ENCODE peak calls at places on chromosomes 5 and 9, in seven cellular contexts. One of them, this sample, is unnamed.

GRCh38 chr9:123772967-123773366 is 157.0 kb downstream of the DENND1A start:
- DNase-seq in NCI-H1694: no peak
- DNase-seq in MV-4-11: peak
- DNase-seq in hypothalamus: no peak
- DNase-seq in amniotic stem cell: no peak
- DNase-seq in iPS-NIHi11: no peak
- DNase-seq in naive thymus-derived CD8-positive, alpha-beta T cell: no peak
- DNase-seq in this sample: no peak

GRCh38 chr5:164119806-164120440 is 614.5 kb downstream of the MAT2B start:
- DNase-seq in NCI-H1694: peak
- DNase-seq in MV-4-11: peak
- DNase-seq in hypothalamus: no peak
- DNase-seq in amniotic stem cell: no peak
- DNase-seq in iPS-NIHi11: peak
- DNase-seq in naive thymus-derived CD8-positive, alpha-beta T cell: no peak
- DNase-seq in this sample: no peak

GRCh38 chr9:21709464-21710058 is 92.9 kb upstream of the MTAP start:
- DNase-seq in NCI-H1694: peak
- DNase-seq in MV-4-11: peak
- DNase-seq in hypothalamus: no peak
- DNase-seq in amniotic stem cell: no peak
- DNase-seq in iPS-NIHi11: peak
- DNase-seq in naive thymus-derived CD8-positive, alpha-beta T cell: peak
- DNase-seq in this sample: no peak

GRCh38 chr9:13942695-13943094 is 371.2 kb downstream of the NFIB start:
- DNase-seq in NCI-H1694: no peak
- DNase-seq in MV-4-11: peak
- DNase-seq in hypothalamus: no peak
- DNase-seq in amniotic stem cell: peak
- DNase-seq in iPS-NIHi11: no peak
- DNase-seq in naive thymus-derived CD8-positive, alpha-beta T cell: no peak
- DNase-seq in this sample: no peak

GRCh38 chr9:109969559-109970237 is 189.7 kb downstream of the PALM2AKAP2 start:
- DNase-seq in NCI-H1694: no peak
- DNase-seq in MV-4-11: no peak
- DNase-seq in hypothalamus: no peak
- DNase-seq in amniotic stem cell: no peak
- DNase-seq in iPS-NIHi11: no peak
- DNase-seq in naive thymus-derived CD8-positive, alpha-beta T cell: no peak
- DNase-seq in this sample: no peak

GRCh38 chr5:126674145-126674544 is 73.4 kb downstream of the PHAX start:
- DNase-seq in NCI-H1694: no peak
- DNase-seq in MV-4-11: no peak
- DNase-seq in hypothalamus: no peak
- DNase-seq in amniotic stem cell: no peak
- DNase-seq in iPS-NIHi11: no peak
- DNase-seq in naive thymus-derived CD8-positive, alpha-beta T cell: no peak
- DNase-seq in this sample: no peak

GRCh38 chr5:118806571-118806970 is 181.8 kb downstream of the DTWD2 start:
- DNase-seq in NCI-H1694: no peak
- DNase-seq in MV-4-11: no peak
- DNase-seq in hypothalamus: no peak
- DNase-seq in amniotic stem cell: no peak
- DNase-seq in iPS-NIHi11: no peak
- DNase-seq in naive thymus-derived CD8-positive, alpha-beta T cell: no peak
- DNase-seq in this sample: no peak

GRCh38 chr9:109498195-109499060 is at the start of gene PTPN3:
- DNase-seq in NCI-H1694: no peak
- DNase-seq in MV-4-11: no peak
- DNase-seq in hypothalamus: no peak
- DNase-seq in amniotic stem cell: no peak
- DNase-seq in iPS-NIHi11: peak
- DNase-seq in naive thymus-derived CD8-positive, alpha-beta T cell: no peak
- DNase-seq in this sample: no peak

GRCh38 chr9:99057665-99058625 is 47.0 kb upstream of the TGFBR1 start:
- DNase-seq in NCI-H1694: no peak
- DNase-seq in MV-4-11: peak
- DNase-seq in hypothalamus: no peak
- DNase-seq in amniotic stem cell: no peak
- DNase-seq in iPS-NIHi11: no peak
- DNase-seq in naive thymus-derived CD8-positive, alpha-beta T cell: peak
- DNase-seq in this sample: no peak

GRCh38 chr5:139393497-139394122 is 1.3 kb downstream of the PROB1 start:
- DNase-seq in NCI-H1694: no peak
- DNase-seq in MV-4-11: no peak
- DNase-seq in hypothalamus: no peak
- DNase-seq in amniotic stem cell: no peak
- DNase-seq in iPS-NIHi11: no peak
- DNase-seq in naive thymus-derived CD8-positive, alpha-beta T cell: no peak
- DNase-seq in this sample: no peak

GRCh38 chr5:72063219-72063819 is 44.0 kb upstream of the MAP1B start:
- DNase-seq in NCI-H1694: no peak
- DNase-seq in MV-4-11: no peak
- DNase-seq in hypothalamus: no peak
- DNase-seq in amniotic stem cell: no peak
- DNase-seq in iPS-NIHi11: peak
- DNase-seq in naive thymus-derived CD8-positive, alpha-beta T cell: no peak
- DNase-seq in this sample: no peak

GRCh38 chr5:27402828-27403227 is 364.4 kb upstream of the CDH9 start:
- DNase-seq in NCI-H1694: no peak
- DNase-seq in MV-4-11: no peak
- DNase-seq in hypothalamus: no peak
- DNase-seq in amniotic stem cell: no peak
- DNase-seq in iPS-NIHi11: no peak
- DNase-seq in naive thymus-derived CD8-positive, alpha-beta T cell: no peak
- DNase-seq in this sample: no peak

GRCh38 chr5:124747770-124748686 is 1.6 kb upstream of the ZNF608 start:
- DNase-seq in NCI-H1694: peak
- DNase-seq in MV-4-11: peak
- DNase-seq in hypothalamus: no peak
- DNase-seq in amniotic stem cell: no peak
- DNase-seq in iPS-NIHi11: no peak
- DNase-seq in naive thymus-derived CD8-positive, alpha-beta T cell: no peak
- DNase-seq in this sample: no peak

GRCh38 chr5:74408150-74409043 is 232.1 kb downstream of the ENC1 start:
- DNase-seq in NCI-H1694: no peak
- DNase-seq in MV-4-11: no peak
- DNase-seq in hypothalamus: no peak
- DNase-seq in amniotic stem cell: no peak
- DNase-seq in iPS-NIHi11: no peak
- DNase-seq in naive thymus-derived CD8-positive, alpha-beta T cell: no peak
- DNase-seq in this sample: no peak

GRCh38 chr9:136962163-136962562 is 10.1 kb downstream of the LCN12 start:
- DNase-seq in NCI-H1694: no peak
- DNase-seq in MV-4-11: no peak
- DNase-seq in hypothalamus: no peak
- DNase-seq in amniotic stem cell: no peak
- DNase-seq in iPS-NIHi11: no peak
- DNase-seq in naive thymus-derived CD8-positive, alpha-beta T cell: no peak
- DNase-seq in this sample: no peak

GRCh38 chr5:139278540-139279274 is 14.8 kb upstream of the MATR3 start:
- DNase-seq in NCI-H1694: no peak
- DNase-seq in MV-4-11: no peak
- DNase-seq in hypothalamus: no peak
- DNase-seq in amniotic stem cell: no peak
- DNase-seq in iPS-NIHi11: no peak
- DNase-seq in naive thymus-derived CD8-positive, alpha-beta T cell: no peak
- DNase-seq in this sample: no peak